ENCODE peak calls at places on chromosomes 5 and 9, in five cellular contexts. A, R, P, V and Q are unnamed samples.

GRCh38 chr9:16824545-16825041 is 45.9 kb downstream of the BNC2 start:
- DNase-seq in A (no peak), R (peak), P (no peak), V (no peak), Q (no peak)

GRCh38 chr5:89255845-89256463 is 373.0 kb upstream of the MEF2C start:
- DNase-seq in A (no peak), R (peak), P (no peak), V (no peak), Q (no peak)

GRCh38 chr9:137129089-137129455 is 9.9 kb upstream of the GRIN1 start:
- DNase-seq in A (no peak), R (no peak), P (no peak), V (peak), Q (no peak)

GRCh38 chr5:140267559-140268018 is 35.3 kb downstream of the PFDN1 start:
- DNase-seq in A (no peak), R (no peak), P (no peak), V (no peak), Q (no peak)

GRCh38 chr5:10229306-10230048 is 20.2 kb downstream of the ATPSCKMT start:
- DNase-seq in A (no peak), R (no peak), P (no peak), V (no peak), Q (peak)

GRCh38 chr9:136665111-136665703 is 2.5 kb downstream of the EGFL7 start:
- DNase-seq in A (no peak), R (no peak), P (no peak), V (no peak), Q (no peak)

GRCh38 chr9:98605116-98605515 is 103.6 kb downstream of the GABBR2 start:
- DNase-seq in A (no peak), R (no peak), P (no peak), V (no peak), Q (no peak)

GRCh38 chr5:82018462-82018861 is 46.6 kb downstream of the ATG10 start:
- DNase-seq in A (no peak), R (no peak), P (no peak), V (no peak), Q (no peak)

GRCh38 chr5:159451197-159452052 is 121.1 kb upstream of the IL12B start:
- DNase-seq in A (no peak), R (peak), P (peak), V (no peak), Q (peak)

GRCh38 chr5:116652196-116652729 is 77.6 kb upstream of the SEMA6A start:
- DNase-seq in A (peak), R (no peak), P (peak), V (no peak), Q (peak)

GRCh38 chr9:112224401-112225289 is 49.5 kb upstream of the SUSD1 start:
- DNase-seq in A (no peak), R (peak), P (no peak), V (no peak), Q (peak)

GRCh38 chr5:104998572-104998971 is 1436.0 kb upstream of the NUDT12 start:
- DNase-seq in A (no peak), R (no peak), P (no peak), V (no peak), Q (no peak)

GRCh38 chr9:107312651-107313050 is 29.6 kb downstream of the RAD23B start:
- DNase-seq in A (no peak), R (peak), P (no peak), V (no peak), Q (peak)

GRCh38 chr5:94316916-94317838 is 301.2 kb downstream of the KIAA0825 start:
- DNase-seq in A (no peak), R (no peak), P (no peak), V (no peak), Q (peak)

GRCh38 chr9:21747171-21747570 is 55.3 kb upstream of the MTAP start:
- DNase-seq in A (no peak), R (no peak), P (no peak), V (no peak), Q (peak)

GRCh38 chr9:92439921-92440750 is 15.9 kb upstream of the OMD start:
- DNase-seq in A (no peak), R (no peak), P (no peak), V (no peak), Q (peak)

GRCh38 chr5:120017523-120017922 is 388.2 kb downstream of the FAM170A start:
- DNase-seq in A (no peak), R (no peak), P (no peak), V (no peak), Q (peak)

GRCh38 chr5:89968870-89969472 is 440.6 kb downstream of the CETN3 start:
- DNase-seq in A (no peak), R (no peak), P (no peak), V (no peak), Q (peak)

GRCh38 chr9:90767523-90768100 is 34.0 kb upstream of the SYK start:
- DNase-seq in A (no peak), R (no peak), P (no peak), V (no peak), Q (no peak)

GRCh38 chr5:71662381-71662780 is 56.7 kb upstream of the CARTPT start:
- DNase-seq in A (no peak), R (no peak), P (no peak), V (no peak), Q (no peak)

GRCh38 chr5:65790371-65791163 is 68.6 kb downstream of the NLN start:
- DNase-seq in A (no peak), R (no peak), P (no peak), V (no peak), Q (no peak)

GRCh38 chr5:58871648-58872242 is 288.9 kb downstream of the RAB3C start:
- DNase-seq in A (no peak), R (no peak), P (no peak), V (no peak), Q (no peak)

GRCh38 chr9:11158676-11159075 is 545.9 kb upstream of the PTPRD start:
- DNase-seq in A (no peak), R (no peak), P (no peak), V (no peak), Q (no peak)

GRCh38 chr9:98992885-98993569 is 49.3 kb downstream of the COL15A1 start:
- DNase-seq in A (no peak), R (no peak), P (peak), V (no peak), Q (no peak)

GRCh38 chr9:92538541-92538940 is 2.8 kb upstream of the ECM2 start:
- DNase-seq in A (no peak), R (no peak), P (no peak), V (no peak), Q (peak)

DNA sequence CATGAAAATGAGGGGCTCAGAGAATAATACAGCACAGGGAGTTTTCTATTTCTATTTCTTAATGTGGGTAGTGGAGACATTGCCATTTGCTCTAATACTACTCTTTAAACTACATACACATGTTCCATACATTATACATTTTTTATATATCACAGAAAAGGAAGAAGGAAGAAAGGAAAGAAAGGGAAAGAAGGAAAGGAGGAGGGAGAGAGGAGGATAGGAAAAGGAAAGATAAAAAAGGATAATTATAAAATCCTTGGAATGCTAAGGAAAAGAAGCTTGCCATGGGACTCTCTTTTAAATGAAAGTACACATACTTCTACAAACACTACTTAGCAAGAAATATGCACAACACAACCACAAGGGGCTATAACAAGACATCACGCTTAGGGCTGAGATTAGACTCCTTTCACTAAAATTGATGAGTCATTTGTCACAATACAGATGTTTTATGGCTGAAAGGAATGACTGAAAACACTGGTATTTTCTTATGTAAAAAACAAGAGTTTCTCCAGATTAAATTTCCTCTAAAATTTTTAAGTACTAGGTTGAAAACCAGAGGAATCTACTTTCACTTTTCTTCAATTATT is 219.8 kb downstream of the ARL15 start:
- DNase-seq in A (no peak), R (peak), P (no peak), V (no peak), Q (peak)
- H3K4me3 ChIP-seq in A (no peak), R (no peak), P (no peak), V (no peak), Q (no peak)

DNA sequence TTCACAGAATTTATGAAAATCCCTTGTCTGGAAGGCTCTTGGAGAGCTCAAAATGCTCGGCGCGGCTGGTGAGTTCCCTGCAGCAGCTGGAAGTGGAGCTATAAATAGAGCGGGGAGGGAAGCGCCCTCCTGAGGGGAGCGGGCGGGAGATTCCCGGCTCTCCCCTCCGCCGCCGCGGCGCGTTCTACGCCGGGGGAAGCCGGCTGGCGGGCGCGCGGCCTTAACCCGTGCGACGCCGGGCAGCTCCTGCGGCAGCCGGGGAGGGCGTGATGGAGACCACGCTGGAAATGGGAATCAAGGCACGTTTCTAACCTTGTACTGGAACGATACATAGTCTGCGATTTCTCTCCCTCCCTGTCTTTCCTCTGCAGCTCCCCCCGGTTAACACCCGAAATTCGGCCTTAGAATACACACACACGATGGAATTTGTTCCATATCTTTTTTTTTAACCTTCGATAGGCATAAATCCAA is 306.5 kb upstream of the KCNN2 start:
- DNase-seq in A (peak), R (peak), P (no peak), V (no peak), Q (peak)
- H3K4me3 ChIP-seq in A (peak), R (peak), P (peak), V (no peak), Q (peak)

GRCh38 chr9:20437466-20437865 is 184.8 kb downstream of the MLLT3 start:
- DNase-seq in A (no peak), R (no peak), P (no peak), V (no peak), Q (no peak)
- H3K4me3 ChIP-seq in A (no peak), R (no peak), P (no peak), V (no peak), Q (no peak)

GRCh38 chr9:33044162-33044673 is 19.1 kb downstream of the DNAJA1 start:
- DNase-seq in A (peak), R (peak), P (peak), V (peak), Q (peak)

GRCh38 chr9:33041459-33042188 is 16.6 kb downstream of the DNAJA1 start:
- DNase-seq in A (no peak), R (no peak), P (no peak), V (no peak), Q (no peak)

GRCh38 chr9:33042528-33042927 is 17.5 kb downstream of the DNAJA1 start:
- DNase-seq in A (no peak), R (no peak), P (no peak), V (no peak), Q (no peak)

GRCh38 chr9:33048054-33048465 is 23.0 kb downstream of the DNAJA1 start:
- DNase-seq in A (no peak), R (no peak), P (no peak), V (no peak), Q (no peak)

GRCh38 chr9:33044677-33045282 is 19.7 kb downstream of the DNAJA1 start:
- DNase-seq in A (no peak), R (no peak), P (no peak), V (no peak), Q (no peak)
- H3K4me3 ChIP-seq in A (peak), R (peak), P (peak), V (no peak), Q (peak)